ENCODE peak calls at places on chromosomes 16 and 17, in seven cellular contexts. P, N, X, G, B, T and M are unnamed samples.

GRCh38 chr17:82788206-82789001 is 36.5 kb downstream of the TBCD start:
- DNase-seq in G (no peak), N (no peak), T (no peak), B (no peak), X (no peak), P (no peak), M (no peak)

GRCh38 chr16:69796285-69797118 is 34.4 kb downstream of the WWP2 start:
- DNase-seq in B (no peak), P (peak), N (peak), X (peak), T (peak), G (no peak), M (peak)

GRCh38 chr16:88855736-88856121 is 1.0 kb downstream of the GALNS start:
- DNase-seq in G (no peak), X (no peak), N (no peak), P (no peak), B (no peak), T (no peak), M (no peak)

GRCh38 chr17:73371285-73371684 is 59.5 kb upstream of the CDC42EP4 start:
- DNase-seq in P (no peak), T (no peak), N (no peak), X (peak), G (no peak), B (no peak), M (no peak)

GRCh38 chr17:40950176-40950575 is 12.7 kb upstream of the KRT23 start:
- DNase-seq in B (no peak), X (no peak), G (no peak), P (no peak), T (no peak), N (no peak), M (no peak)

GRCh38 chr16:80803341-80804060 is 897 bp downstream of the CDYL2 start:
- DNase-seq in B (no peak), G (no peak), X (no peak), N (peak), T (peak), P (no peak), M (peak)

GRCh38 chr16:17251496-17251895 is 219.3 kb downstream of the XYLT1 start:
- DNase-seq in P (no peak), X (no peak), N (no peak), G (no peak), T (no peak), B (no peak), M (no peak)

GRCh38 chr17:72118588-72119279 is 2.1 kb upstream of the SOX9 start:
- DNase-seq in X (peak), B (no peak), P (no peak), T (peak), N (peak), G (no peak), M (no peak)

GRCh38 chr17:73342057-73342522 is 30.3 kb upstream of the CDC42EP4 start:
- DNase-seq in N (peak), T (peak), X (peak), P (peak), B (peak), G (no peak), M (no peak)

GRCh38 chr16:67884684-67885083 is at the start of gene NRN1L:
- DNase-seq in X (peak), T (peak), G (peak), N (peak), P (peak), B (peak), M (no peak)

GRCh38 chr16:17512636-17513220 is 42.0 kb upstream of the XYLT1 start:
- DNase-seq in X (peak), T (no peak), N (no peak), B (no peak), P (no peak), G (no peak), M (no peak)

DNA sequence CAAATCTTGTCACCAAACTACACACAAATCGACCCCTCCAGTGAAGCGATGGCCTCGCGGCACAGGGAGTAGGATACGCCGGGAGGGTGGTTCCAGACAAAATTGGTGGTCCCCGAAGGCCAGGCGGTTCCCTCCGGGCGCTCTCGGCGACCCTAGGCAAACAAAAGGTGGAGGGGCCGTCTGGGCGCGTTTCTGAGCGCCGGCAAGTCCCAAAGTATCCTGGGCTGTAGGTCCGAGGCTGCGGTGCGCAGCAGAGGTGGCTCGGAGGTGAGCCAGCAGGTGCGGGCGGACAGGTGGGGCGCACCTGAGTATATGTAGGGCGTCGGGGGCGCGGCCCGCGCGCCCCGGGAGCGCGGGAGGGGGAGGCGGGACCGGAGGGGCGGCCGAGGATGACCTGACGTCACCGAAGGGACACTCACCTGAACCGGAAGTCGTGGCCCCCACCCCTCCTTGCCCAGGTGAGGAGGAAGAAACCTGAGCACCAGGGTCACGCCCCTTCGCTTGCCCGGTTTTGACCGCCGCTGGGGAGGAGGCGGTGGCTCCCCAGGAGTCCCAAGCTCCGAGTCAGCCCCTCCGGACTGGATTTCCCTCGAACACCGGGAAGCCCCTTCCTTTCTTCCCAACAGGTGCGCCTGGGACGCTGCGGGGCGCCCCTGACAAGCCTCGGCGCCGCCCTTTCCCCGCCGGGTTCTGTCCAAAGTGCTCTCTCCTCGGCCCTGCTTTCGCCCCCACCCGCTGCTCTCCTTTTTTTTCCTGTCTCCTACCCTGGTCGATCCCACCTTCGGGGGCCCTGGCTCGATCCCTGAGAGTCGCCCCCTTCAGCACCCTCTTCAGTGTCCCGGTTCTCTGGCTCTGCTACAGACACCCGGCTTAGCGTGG is at the start of gene CLDN7:
- DNase-seq in B (peak), G (no peak), P (no peak), X (no peak), N (no peak), T (peak), M (no peak)
- TF ChIP-seq POLR2A in B (peak), G (peak), P (no peak), X (no peak), N (no peak), T (peak), M (no peak)

GRCh38 chr16:66871840-66872239 is 8.5 kb upstream of the PDP2 start:
- DNase-seq in T (no peak), N (no peak), G (no peak), X (no peak), P (no peak), B (no peak), M (no peak)

GRCh38 chr16:66872524-66872923 is 7.8 kb upstream of the PDP2 start:
- DNase-seq in T (no peak), P (no peak), X (no peak), G (no peak), N (no peak), B (no peak), M (no peak)

GRCh38 chr16:66874079-66874775 is 6.1 kb upstream of the PDP2 start:
- DNase-seq in X (peak), P (no peak), G (no peak), N (no peak), T (no peak), B (no peak), M (no peak)

GRCh38 chr16:66873685-66874055 is 6.6 kb upstream of the PDP2 start:
- DNase-seq in G (no peak), B (no peak), X (no peak), N (no peak), T (no peak), P (no peak), M (no peak)

GRCh38 chr16:66872927-66873684 is 7.2 kb upstream of the PDP2 start:
- DNase-seq in P (peak), X (peak), B (peak), T (peak), G (peak), N (peak), M (peak)
- TF ChIP-seq POLR2A in P (no peak), X (no peak), B (peak), T (no peak), G (no peak), N (no peak), M (no peak)

GRCh38 chr16:31033709-31034492 is 543 bp downstream of the STX4 start:
- DNase-seq in T (peak), G (peak), B (no peak), X (peak), N (peak), P (peak), M (peak)

GRCh38 chr16:31038993-31039392 is 5.6 kb downstream of the STX4 start:
- DNase-seq in T (no peak), N (no peak), B (no peak), X (no peak), P (no peak), G (no peak), M (no peak)

GRCh38 chr16:31029272-31029671 is 4.1 kb upstream of the STX4 start:
- DNase-seq in X (no peak), N (no peak), P (no peak), T (no peak), G (no peak), B (no peak), M (no peak)

GRCh38 chr16:31032736-31033708 is at the start of gene STX4:
- DNase-seq in P (peak), T (peak), G (peak), X (peak), N (peak), B (peak), M (peak)
- TF ChIP-seq POLR2A in P (peak), T (peak), G (peak), X (peak), N (no peak), B (no peak), M (peak)

DNA sequence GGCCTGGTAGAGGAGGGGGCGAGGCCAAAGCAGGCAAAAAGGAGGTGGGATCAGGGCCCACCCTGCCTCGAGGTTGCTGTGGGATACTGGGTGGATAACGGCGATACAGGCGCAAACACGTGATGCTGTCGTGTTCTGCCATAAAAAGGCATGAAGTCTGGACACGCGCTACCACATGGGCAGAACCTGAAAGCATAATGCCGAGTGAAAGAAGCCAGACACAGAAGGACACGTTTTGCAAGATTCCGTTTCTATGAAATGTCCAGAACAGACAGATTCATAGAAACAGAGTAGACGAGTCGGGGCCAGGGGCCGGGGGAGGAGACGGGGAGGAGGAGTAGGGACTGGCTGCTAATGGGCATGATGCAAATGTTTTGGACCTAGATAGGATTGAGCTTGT is 43.5 kb downstream of the ZDHHC7 start:
- DNase-seq in N (no peak), T (no peak), P (peak), X (no peak), G (no peak), B (no peak), M (no peak)
- TF ChIP-seq POLR2A in N (no peak), T (no peak), P (no peak), X (no peak), G (no peak), B (no peak), M (no peak)